ENCODE peak calls at places on chromosomes 3 and 15, in five cellular contexts. W is HEK293T, R is HepG2, Y is H1, Z is GM12878. I is an unnamed sample.

GRCh38 chr3:183493296-183494045 is 62.0 kb downstream of the KLHL6 start:
- DNase-seq in Y (no peak), Z (no peak), R (no peak), W (no peak), I (no peak)

GRCh38 chr15:58431221-58432149 is at the start of gene LIPC:
- DNase-seq in R (peak; percentile 47), Y (no peak), Z (no peak), W (no peak), I (no peak)

GRCh38 chr3:141303481-141304223 is 64.7 kb upstream of the ZBTB38 start:
- DNase-seq in Y (no peak), R (peak; percentile 64), Z (peak; percentile 64), W (peak; percentile 67), I (peak; percentile 44)

GRCh38 chr3:141336672-141337522 is 31.4 kb upstream of the ZBTB38 start:
- DNase-seq in Y (no peak), W (no peak), Z (peak; percentile 95), R (peak; percentile 56), I (no peak)

GRCh38 chr3:140360332-140360731 is 317.5 kb upstream of the TRIM42 start:
- DNase-seq in Y (no peak), Z (no peak), R (no peak), W (no peak), I (no peak)

GRCh38 chr15:80157215-80157614 is 4.4 kb downstream of the FAH start:
- DNase-seq in Y (no peak), R (no peak), Z (no peak), W (no peak), I (no peak)

GRCh38 chr15:25527118-25527517 is 88.3 kb upstream of the UBE3A start:
- DNase-seq in Z (no peak), R (no peak), W (no peak), Y (no peak), I (no peak)

GRCh38 chr3:195554458-195554857 is 11.3 kb upstream of the PPP1R2 start:
- DNase-seq in Z (no peak), Y (no peak), R (no peak), W (no peak), I (no peak)

GRCh38 chr15:59278120-59278519 is 71.5 kb downstream of the LDHAL6B start:
- DNase-seq in Y (no peak), R (peak; percentile 74), W (no peak), Z (no peak), I (no peak)

GRCh38 chr3:150555859-150556436 is 9.4 kb downstream of the EIF2A start:
- DNase-seq in Y (no peak), R (no peak), W (no peak), Z (no peak), I (no peak)

GRCh38 chr3:119901148-119901547 is 119.2 kb downstream of the NR1I2 start:
- DNase-seq in R (no peak), Z (no peak), Y (no peak), W (no peak), I (no peak)

GRCh38 chr15:74381481-74381880 is 14.0 kb upstream of the CYP11A1 start:
- DNase-seq in Y (no peak), W (no peak), R (no peak), Z (no peak), I (no peak)

GRCh38 chr3:107240183-107241091 is 136.8 kb upstream of the CCDC54 start:
- DNase-seq in R (peak; percentile 4), Z (peak; percentile 24), W (peak; percentile 88), Y (no peak), I (peak; percentile 38)

GRCh38 chr3:38267689-38268477 is 2.3 kb downstream of the SLC22A13 start:
- DNase-seq in R (no peak), Z (no peak), Y (no peak), W (no peak), I (no peak)

GRCh38 chr3:12180218-12180617 is 21.5 kb upstream of the TIMP4 start:
- DNase-seq in Z (no peak), Y (no peak), R (no peak), W (no peak), I (no peak)

GRCh38 chr3:12227833-12228232 is 61.0 kb upstream of the PPARG start:
- DNase-seq in W (no peak), R (no peak), Y (no peak), Z (no peak), I (no peak)

GRCh38 chr3:138479355-138479964 is 45.0 kb downstream of the ESYT3 start:
- DNase-seq in Y (no peak), R (peak; percentile 50), Z (no peak), W (peak; percentile 66), I (peak; percentile 56)

GRCh38 chr15:55742927-55743614 is at the start of gene PRTG:
- DNase-seq in W (peak; percentile 25), R (peak; percentile 72), Y (no peak), Z (no peak), I (no peak)

GRCh38 chr3:140355481-140355880 is 322.4 kb upstream of the TRIM42 start:
- DNase-seq in Z (no peak), Y (no peak), W (no peak), R (no peak), I (no peak)

GRCh38 chr15:60829416-60829815 is 350.5 kb upstream of the ICE2 start:
- DNase-seq in Z (no peak), R (no peak), Y (no peak), W (no peak), I (no peak)

GRCh38 chr3:142566096-142566495 is 12.4 kb downstream of the ATR start:
- DNase-seq in Y (no peak), R (no peak), W (no peak), Z (no peak), I (no peak)

GRCh38 chr3:184236636-184237035 is 7.3 kb downstream of the VWA5B2 start:
- DNase-seq in W (no peak), Z (no peak), R (no peak), Y (no peak), I (no peak)

GRCh38 chr3:119898478-119899177 is 116.7 kb downstream of the NR1I2 start:
- DNase-seq in Y (no peak), Z (no peak), W (no peak), R (no peak), I (no peak)

GRCh38 chr15:82874267-82874666 is 64.8 kb downstream of the WHAMM start:
- DNase-seq in W (no peak), R (no peak), Y (no peak), Z (no peak), I (no peak)

GRCh38 chr3:132136334-132136716 is 101.5 kb upstream of the CPNE4 start:
- DNase-seq in R (no peak), W (no peak), Z (no peak), Y (no peak), I (no peak)

GRCh38 chr3:132134611-132135010 is 99.8 kb upstream of the CPNE4 start:
- DNase-seq in Z (no peak), R (no peak), Y (no peak), W (no peak), I (no peak)

DNA sequence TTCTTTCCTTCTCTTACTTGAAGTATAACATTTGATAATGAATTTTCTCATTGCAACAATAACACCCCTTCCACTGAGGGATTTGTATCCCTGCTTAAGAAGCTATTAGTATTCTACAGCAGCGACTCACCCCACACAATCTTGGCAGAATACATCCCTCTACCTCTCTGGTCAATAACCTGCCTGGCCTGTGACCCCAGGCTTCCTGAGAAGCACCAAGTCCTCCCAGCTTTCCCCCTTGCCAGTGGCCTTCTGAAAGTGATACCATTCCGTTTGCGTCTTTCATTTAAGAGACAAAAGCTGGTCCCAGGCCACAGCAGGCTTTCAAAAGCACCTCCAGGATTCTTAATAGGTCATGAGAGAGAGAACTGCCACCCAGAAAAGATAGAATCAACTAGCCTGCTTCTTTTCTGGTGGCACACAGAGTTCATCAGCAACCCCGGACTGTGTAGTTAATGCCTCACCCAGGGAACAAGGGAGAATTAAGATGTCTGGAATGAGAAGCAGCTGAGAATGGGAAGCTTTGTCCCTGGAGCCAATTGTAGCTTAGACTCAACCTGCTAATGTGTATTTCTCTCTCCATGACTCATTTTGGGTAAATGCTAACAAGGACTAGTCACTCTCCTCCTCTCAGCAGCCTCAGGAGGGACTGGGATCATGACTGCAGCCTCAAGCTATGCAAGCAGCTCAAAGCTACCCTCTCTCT is 101.0 kb upstream of the CPNE4 start:
- DNase-seq in R (peak; percentile 6), Z (no peak), Y (peak; percentile 27), W (no peak), I (peak; percentile 59)
- TF ChIP-seq SUZ12 in R (no peak), Z (no peak), Y (no peak), W (no peak), I (no peak)

GRCh38 chr3:171162986-171163723 is 136.6 kb upstream of the SLC2A2 start:
- DNase-seq in Y (no peak), R (no peak), Z (no peak), W (no peak), I (no peak)

GRCh38 chr3:171163724-171164465 is 137.4 kb upstream of the SLC2A2 start:
- DNase-seq in W (no peak), Y (no peak), Z (no peak), R (no peak), I (no peak)

GRCh38 chr3:171165986-171166385 is 139.5 kb upstream of the SLC2A2 start:
- DNase-seq in R (no peak), Z (no peak), W (no peak), Y (no peak), I (no peak)

GRCh38 chr3:171168086-171168485 is 141.6 kb upstream of the SLC2A2 start:
- DNase-seq in W (peak; percentile 33), Z (no peak), R (peak; percentile 76), Y (no peak), I (peak; percentile 36)

DNA sequence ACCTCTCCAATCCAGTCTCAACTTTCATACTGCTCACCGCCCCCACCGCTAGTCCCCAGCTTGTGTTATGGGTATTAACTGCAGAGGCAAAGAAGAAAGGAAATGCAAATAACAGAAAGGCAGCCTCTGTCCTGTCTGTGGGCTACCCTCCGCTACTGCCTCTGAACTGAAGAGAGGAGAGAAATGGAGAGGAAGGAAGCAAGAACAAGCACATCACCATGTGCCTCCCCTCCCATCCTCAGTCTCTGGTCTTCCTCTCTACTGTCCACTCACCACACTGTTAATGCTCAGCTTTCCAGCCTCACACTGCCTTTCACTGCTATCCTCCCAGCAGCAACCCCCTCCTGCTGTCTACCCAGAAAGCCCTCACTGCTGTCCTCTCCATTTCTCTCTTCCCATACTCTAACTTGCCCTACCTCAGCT is 139.0 kb upstream of the SLC2A2 start:
- DNase-seq in W (no peak), Z (no peak), R (no peak), Y (no peak), I (peak; percentile 60)
- TF ChIP-seq SUZ12 in W (no peak), Z (no peak), R (no peak), Y (no peak), I (no peak)

GRCh38 chr3:146326875-146327543 is 76.1 kb upstream of the PLSCR4 start:
- DNase-seq in Y (no peak), R (peak; percentile 46), W (peak; percentile 42), Z (no peak), I (peak; percentile 13)

GRCh38 chr3:146325170-146325569 is 74.3 kb upstream of the PLSCR4 start:
- DNase-seq in R (no peak), W (no peak), Z (no peak), Y (no peak), I (no peak)

DNA sequence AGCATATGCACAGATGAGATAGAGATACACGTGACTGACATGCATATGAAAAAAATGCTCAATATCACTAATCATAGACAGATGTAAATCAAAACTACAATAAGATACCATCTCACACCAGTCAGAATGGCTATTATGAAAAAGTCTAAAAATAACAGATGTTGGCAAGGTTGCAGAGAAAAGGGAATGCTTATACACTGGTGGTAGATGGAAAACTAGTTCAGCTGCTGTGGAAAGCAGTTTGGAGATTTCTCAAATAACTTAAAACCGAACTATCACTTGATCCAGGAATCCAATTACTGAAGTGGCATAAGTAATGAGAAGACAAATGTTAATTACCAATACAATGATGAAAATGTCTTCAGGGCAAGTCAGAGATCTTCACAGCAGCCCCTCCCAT is 71.3 kb upstream of the PLSCR4 start:
- DNase-seq in Z (no peak), Y (no peak), R (no peak), W (no peak), I (no peak)
- TF ChIP-seq SUZ12 in Z (no peak), Y (no peak), R (no peak), W (no peak), I (no peak)

GRCh38 chr3:197478746-197479668 is 76.8 kb downstream of the BDH1 start:
- DNase-seq in Y (no peak), W (no peak), Z (no peak), R (no peak), I (no peak)
- TF ChIP-seq SUZ12 in Y (no peak), W (no peak), Z (no peak), R (no peak), I (no peak)

I was measured in NT2/D1.